ENCODE peak calls at places on chromosomes 4 and X, in nine cellular contexts. R is GM13977; E is stimulated activated CD4-positive, alpha-beta T cell treated with anti-CD3 and anti-CD28 coated beads, Interleukin-1b, Interleukin-23, amount 100 ng/mL, for 24 hours; I is amygdala; Z is keratinocyte; M is pancreas; X is germinal center; Y is DMS79 treated with DMSO at 0.1 percent for 48 hours; U is iris pigment epithelial cell. F is an unnamed sample.

GRCh38 chr4:166657261-166657660 is 577.0 kb downstream of the SPOCK3 start:
- DNase-seq in I (no peak), U (peak; percentile 16), E (no peak), Z (no peak), M (no peak), X (no peak), R (no peak), Y (no peak), F (peak; percentile 36)

GRCh38 chrX:130055103-130055502 is 55.2 kb downstream of the ELF4 start:
- DNase-seq in X (no peak), Z (no peak), I (no peak), M (no peak), U (peak; percentile 59), Y (no peak), E (no peak), R (no peak), F (no peak)

GRCh38 chr4:65861993-65862392 is 191.7 kb upstream of the EPHA5 start:
- DNase-seq in Z (no peak), X (no peak), R (no peak), Y (no peak), E (no peak), M (no peak), U (no peak), I (no peak), F (peak; percentile 64)

GRCh38 chr4:94798808-94799207 is 41.1 kb downstream of the BMPR1B start:
- DNase-seq in E (no peak), M (no peak), U (peak; percentile 39), Z (no peak), I (no peak), X (no peak), R (no peak), Y (no peak), F (peak; percentile 22)

GRCh38 chr4:26030260-26030667 is 116.2 kb downstream of the SMIM20 start:
- DNase-seq in R (no peak), U (no peak), E (no peak), I (no peak), X (no peak), Z (no peak), Y (no peak), M (no peak), F (no peak)

GRCh38 chr4:4281787-4282186 is 8.2 kb downstream of the LYAR start:
- DNase-seq in E (no peak), R (no peak), U (no peak), X (no peak), I (no peak), Z (no peak), M (no peak), Y (no peak), F (no peak)

GRCh38 chrX:154542723-154543424 is 3.8 kb downstream of the G6PD start:
- DNase-seq in U (no peak), X (no peak), Y (no peak), E (no peak), R (no peak), M (no peak), I (no peak), Z (no peak), F (no peak)

GRCh38 chrX:66756717-66757116 is 117.8 kb upstream of the EDA2R start:
- DNase-seq in U (no peak), E (no peak), Z (no peak), I (no peak), Y (no peak), R (no peak), X (no peak), M (no peak), F (no peak)

GRCh38 chrX:41917517-41917916 is 5.8 kb downstream of the CASK start:
- DNase-seq in E (no peak), R (no peak), Y (no peak), X (no peak), Z (no peak), I (no peak), M (no peak), U (no peak), F (no peak)

GRCh38 chr4:146943691-146944375 is 1.8 kb downstream of the TTC29 start:
- DNase-seq in E (no peak), I (no peak), U (no peak), R (no peak), Z (no peak), X (no peak), M (no peak), Y (no peak), F (no peak)

GRCh38 chrX:18010251-18010650 is 149.2 kb upstream of the RAI2 start:
- DNase-seq in E (no peak), I (no peak), X (no peak), Y (no peak), R (no peak), M (no peak), U (no peak), Z (no peak), F (no peak)

GRCh38 chr4:188162698-188163097 is 23.5 kb downstream of the TRIML1 start:
- DNase-seq in X (no peak), Z (no peak), Y (no peak), E (no peak), M (no peak), U (no peak), R (no peak), I (no peak), F (no peak)

GRCh38 chr4:13920111-13920875 is 292.8 kb upstream of the BOD1L1 start:
- DNase-seq in I (no peak), R (no peak), Y (no peak), E (no peak), U (peak; percentile 59), Z (peak; percentile 95), X (no peak), M (no peak), F (peak; percentile 98)

GRCh38 chr4:184329235-184330007 is 111.7 kb upstream of the ENPP6 start:
- DNase-seq in M (no peak), Z (no peak), Y (no peak), X (no peak), E (no peak), I (no peak), R (no peak), U (no peak), F (peak; percentile 59)

GRCh38 chr4:15162465-15163283 is 160.4 kb downstream of the CPEB2 start:
- DNase-seq in I (no peak), X (no peak), Y (no peak), E (no peak), Z (no peak), M (no peak), U (peak; percentile 65), R (peak; percentile 40), F (peak; percentile 49)

GRCh38 chr4:76950846-76951321 is 1.3 kb downstream of the SEPTIN11 start:
- DNase-seq in U (peak; percentile 71), Y (peak; percentile 46), X (peak; percentile 39), M (peak; percentile 53), Z (no peak), R (peak; percentile 25), I (peak; percentile 39), E (no peak), F (peak; percentile 32)

GRCh38 chr4:30718889-30719252 is 1.3 kb upstream of the PCDH7 start:
- DNase-seq in I (peak; percentile 49), U (peak; percentile 67), R (peak; percentile 13), E (no peak), M (no peak), Z (no peak), X (no peak), Y (no peak), F (peak; percentile 50)

GRCh38 chr4:154709550-154709949 is 34.2 kb upstream of the LRAT start:
- DNase-seq in R (no peak), Z (no peak), Y (no peak), I (no peak), M (no peak), E (no peak), X (no peak), U (no peak), F (no peak)

GRCh38 chr4:184402239-184402638 is 72.1 kb downstream of the IRF2 start:
- DNase-seq in M (no peak), Z (no peak), X (no peak), Y (no peak), U (no peak), E (no peak), I (no peak), R (no peak), F (no peak)

GRCh38 chr4:7511509-7511908 is 76.8 kb upstream of the PSAPL1 start:
- DNase-seq in E (no peak), U (no peak), I (no peak), M (no peak), Z (no peak), X (no peak), R (no peak), Y (no peak), F (no peak)

GRCh38 chrX:15495801-15496200 is 2.7 kb upstream of the PIR start:
- DNase-seq in Y (no peak), X (no peak), R (no peak), U (no peak), E (no peak), I (no peak), Z (no peak), M (no peak), F (no peak)

GRCh38 chr4:8555716-8556115 is 24.5 kb upstream of the GPR78 start:
- DNase-seq in E (no peak), Y (no peak), U (no peak), X (no peak), Z (no peak), M (peak; percentile 23), I (no peak), R (no peak), F (no peak)